ENCODE peak calls at places on chromosomes 6 and 20, in five cellular contexts. V is SK-N-SH, M is GM12878, Q is K562, Y is H1. F is an unnamed sample.

GRCh38 chr20:14720251-14720650 is 382.8 kb upstream of the FLRT3 start:
- DNase-seq in V (no peak), M (no peak), Q (no peak), Y (no peak), F (no peak)

GRCh38 chr20:54355631-54356280 is 119.6 kb upstream of the DOK5 start:
- DNase-seq in V (no peak), M (no peak), Q (no peak), Y (no peak), F (no peak)

GRCh38 chr6:76862966-76863365 is 600.3 kb downstream of the HTR1B start:
- DNase-seq in V (no peak), M (no peak), Q (no peak), Y (no peak), F (no peak)

GRCh38 chr6:163841326-163841725 is 426.8 kb downstream of the QKI start:
- DNase-seq in V (no peak), M (no peak), Q (no peak), Y (no peak), F (no peak)

GRCh38 chr6:160519603-160520042 is 144.5 kb downstream of the LPA start:
- DNase-seq in V (no peak), M (no peak), Q (no peak), Y (no peak), F (no peak)

GRCh38 chr20:47054506-47054905 is 159.9 kb downstream of the EYA2 start:
- DNase-seq in V (no peak), M (no peak), Q (no peak), Y (no peak), F (no peak)

GRCh38 chr6:169938262-169938701 is 186.9 kb downstream of the ERMARD start:
- DNase-seq in V (no peak), M (no peak), Q (no peak), Y (no peak), F (no peak)

GRCh38 chr6:72522735-72523141 is 99.1 kb upstream of the KCNQ5 start:
- DNase-seq in V (peak; percentile 7), M (no peak), Q (peak; percentile 42), Y (peak; percentile 70), F (peak; percentile 9)

GRCh38 chr20:40251284-40251932 is 437.6 kb downstream of the MAFB start:
- DNase-seq in V (peak; percentile 32), M (no peak), Q (peak; percentile 27), Y (peak; percentile 76), F (peak; percentile 70)

GRCh38 chr6:145012039-145012662 is 723.2 kb downstream of the EPM2A start:
- DNase-seq in V (no peak), M (no peak), Q (no peak), Y (no peak), F (no peak)

GRCh38 chr20:17712201-17712600 is 12.4 kb downstream of the BANF2 start:
- DNase-seq in V (no peak), M (no peak), Q (no peak), Y (no peak), F (no peak)

GRCh38 chr20:4060054-4060795 is 44.9 kb upstream of the RNF24 start:
- DNase-seq in V (no peak), M (peak; percentile 40), Q (no peak), Y (no peak), F (no peak)

GRCh38 chr6:31581511-31582229 is 554 bp downstream of the LTB start:
- DNase-seq in V (peak; percentile 45), M (no peak), Q (no peak), Y (no peak), F (no peak)

GRCh38 chr6:82989891-82990290 is 75.8 kb downstream of the UBE3D start:
- DNase-seq in V (no peak), M (no peak), Q (no peak), Y (no peak), F (no peak)

GRCh38 chr6:139373154-139373927 is 1.1 kb downstream of the CITED2 start:
- DNase-seq in V (peak; percentile 61), M (peak; percentile 37), Q (peak; percentile 49), Y (peak; percentile 61), F (peak; percentile 50)

GRCh38 chr6:56291278-56291917 is 44.0 kb upstream of the COL21A1 start:
- DNase-seq in V (no peak), M (no peak), Q (no peak), Y (no peak), F (no peak)

GRCh38 chr6:42103218-42103617 is 39.2 kb downstream of the C6orf132 start:
- DNase-seq in V (no peak), M (no peak), Q (no peak), Y (no peak), F (no peak)

GRCh38 chr20:667351-668034 is 8.1 kb downstream of the SCRT2 start:
- DNase-seq in V (peak; percentile 79), M (no peak), Q (peak; percentile 67), Y (peak; percentile 93), F (peak; percentile 48)

GRCh38 chr20:63886921-63887320 is 8.0 kb upstream of the DNAJC5 start:
- DNase-seq in V (no peak), M (no peak), Q (no peak), Y (no peak), F (no peak)

DNA sequence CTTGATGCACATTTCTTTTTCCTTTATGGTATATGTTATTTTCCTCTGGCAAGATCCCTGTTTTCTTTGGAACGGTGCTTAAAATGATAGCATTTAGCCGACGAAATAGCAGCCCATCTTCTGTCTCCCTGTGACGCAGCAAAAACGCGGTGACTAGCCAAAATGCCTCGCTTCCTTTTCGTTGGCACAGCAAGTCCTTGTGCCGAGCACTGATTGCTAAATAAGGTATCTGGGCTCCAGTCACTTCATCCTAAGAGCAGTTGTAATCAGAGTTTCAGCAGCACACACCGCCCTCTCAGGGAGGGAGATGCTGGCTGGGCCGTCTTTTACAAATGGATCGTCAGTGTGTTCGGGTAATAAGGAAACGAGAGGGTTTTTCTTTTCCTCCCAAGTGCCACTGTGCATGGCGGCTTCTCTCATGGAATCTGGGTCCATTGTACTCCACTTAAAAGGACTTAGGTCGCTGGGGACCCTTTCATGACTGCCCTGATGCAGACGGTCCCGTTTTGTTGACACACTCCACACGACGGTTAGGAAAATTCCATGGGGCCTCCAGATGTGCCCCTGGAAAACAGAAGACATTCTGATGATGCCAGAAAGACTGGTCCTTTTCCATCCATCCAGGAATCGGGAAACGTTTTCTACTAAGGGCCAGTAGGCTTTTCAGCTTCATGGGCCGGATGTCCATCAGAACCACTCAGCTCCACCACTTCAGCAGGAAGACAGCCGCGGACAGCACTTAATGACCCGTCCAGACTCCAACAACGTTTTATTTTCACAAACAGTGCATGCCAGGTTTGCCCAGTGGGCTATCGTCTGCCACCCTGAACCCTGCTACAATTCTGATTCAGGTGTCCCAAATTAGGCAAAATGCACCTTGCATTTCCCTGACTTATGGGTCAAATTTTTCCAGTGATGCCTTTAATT is 185.5 kb downstream of the CDH4 start:
- DNase-seq in V (no peak), M (no peak), Q (no peak), Y (no peak), F (no peak)
- TF ChIP-seq EP300 in V (no peak), M (no peak), Q (no peak), Y (no peak), F (no peak)

DNA sequence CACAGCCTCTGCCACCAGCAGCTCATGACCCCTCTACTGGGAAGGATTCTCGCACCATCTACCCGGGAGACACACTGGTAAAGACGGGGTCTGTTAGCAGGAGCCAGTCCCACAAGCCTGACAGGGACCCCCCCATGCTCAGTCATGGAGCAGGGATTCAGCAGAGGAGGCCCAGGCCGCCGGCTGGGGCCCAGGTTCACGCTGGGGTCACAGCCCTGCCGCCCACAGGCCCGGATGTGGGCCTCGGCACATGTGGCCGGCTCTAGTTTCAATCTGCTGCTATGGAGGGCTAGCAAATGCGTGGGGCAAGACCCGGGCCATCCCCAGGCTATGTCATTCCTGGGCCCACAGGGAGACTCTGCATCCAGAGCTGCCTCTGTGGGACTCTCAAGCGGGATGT is 25.1 kb downstream of the PXDC1 start:
- DNase-seq in V (no peak), M (no peak), Q (no peak), Y (no peak), F (no peak)
- TF ChIP-seq JUND in V (no peak), M (no peak), Q (no peak), Y (no peak), F (no peak)

GRCh38 chr6:12418946-12419345 is 128.8 kb downstream of the EDN1 start:
- DNase-seq in V (no peak), M (no peak), Q (no peak), Y (no peak), F (no peak)

GRCh38 chr6:12419626-12420272 is 129.6 kb downstream of the EDN1 start:
- DNase-seq in V (no peak), M (no peak), Q (no peak), Y (no peak), F (peak; percentile 24)

GRCh38 chr6:12417191-12417590 is 127.0 kb downstream of the EDN1 start:
- DNase-seq in V (no peak), M (no peak), Q (no peak), Y (no peak), F (no peak)

GRCh38 chr6:12414096-12414675 is 124.0 kb downstream of the EDN1 start:
- DNase-seq in V (no peak), M (no peak), Q (no peak), Y (no peak), F (no peak)

DNA sequence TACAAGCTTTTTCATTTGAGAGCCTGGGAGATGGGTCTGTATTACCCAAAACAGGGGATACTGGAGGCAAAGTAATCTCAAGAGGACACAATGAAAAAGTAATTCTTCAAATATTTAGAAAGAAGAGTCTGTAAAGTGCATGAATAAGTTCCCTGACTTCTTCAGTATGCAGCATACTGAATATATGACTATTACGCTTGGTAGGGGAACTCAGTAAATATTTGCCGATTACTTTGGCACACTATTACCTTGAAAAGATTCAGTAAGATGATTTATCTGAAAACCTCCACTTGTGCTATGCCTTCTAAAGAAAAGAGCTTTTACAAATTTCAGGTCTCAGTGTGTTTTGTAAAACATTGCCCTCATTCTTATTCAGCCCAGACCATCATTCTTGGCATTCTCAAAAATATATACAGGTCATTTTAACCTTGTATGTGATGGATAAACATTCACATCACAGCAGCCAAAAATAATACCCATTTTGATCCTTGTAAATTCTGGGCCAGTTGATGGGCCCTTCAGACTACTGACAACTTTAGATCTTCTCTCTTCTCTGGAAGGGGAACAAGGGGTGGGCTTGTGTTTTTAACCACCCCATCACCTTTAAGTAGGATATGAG is 125.9 kb downstream of the EDN1 start:
- DNase-seq in V (no peak), M (no peak), Q (no peak), Y (no peak), F (no peak)
- TF ChIP-seq EP300 in V (no peak), M (no peak), Q (no peak), Y (no peak), F (no peak)

GRCh38 chr6:119209452-119210205 is 131.2 kb upstream of the FAM184A start:
- DNase-seq in V (no peak), M (peak; percentile 21), Q (no peak), Y (no peak), F (no peak)

GRCh38 chr6:119207327-119207726 is 128.9 kb upstream of the FAM184A start:
- DNase-seq in V (no peak), M (no peak), Q (no peak), Y (no peak), F (no peak)

GRCh38 chr6:119205911-119206617 is 127.6 kb upstream of the FAM184A start:
- DNase-seq in V (no peak), M (peak; percentile 19), Q (no peak), Y (no peak), F (no peak)

GRCh38 chr6:119207973-119208725 is 129.7 kb upstream of the FAM184A start:
- DNase-seq in V (no peak), M (no peak), Q (no peak), Y (no peak), F (no peak)

DNA sequence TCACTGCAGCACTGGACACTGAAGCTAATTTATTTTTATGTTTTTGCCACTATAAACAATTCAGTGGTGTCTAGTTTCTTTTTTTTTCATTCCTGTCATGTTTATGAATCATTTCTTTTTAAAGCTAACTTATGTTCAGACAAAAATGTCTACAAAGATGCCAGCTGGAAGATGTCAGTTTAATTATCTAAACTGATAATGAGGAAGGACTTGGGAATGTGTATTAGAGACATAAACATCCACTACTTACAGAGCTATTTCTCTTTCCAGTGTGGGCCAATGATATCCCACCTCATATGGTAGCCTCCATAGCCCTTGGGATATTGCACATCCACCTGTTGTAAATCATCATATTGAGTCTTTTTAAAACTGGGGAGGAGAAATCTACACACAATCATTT is 132.1 kb upstream of the FAM184A start:
- DNase-seq in V (no peak), M (no peak), Q (no peak), Y (no peak), F (no peak)
- TF ChIP-seq JUND in V (peak; percentile 28), M (no peak), Q (no peak), Y (no peak), F (no peak)